ENCODE peak calls at places on chromosome 2, in ten cellular contexts. One of them, this sample, is unnamed.

GRCh38 chr2:187383043-187383800 is 64.8 kb downstream of the CALCRL start:
- DNase-seq in cardiac fibroblast: peak
- DNase-seq in GM12864: no peak
- DNase-seq in left lung: no peak
- DNase-seq in psoas muscle: no peak
- DNase-seq in CD4-positive, alpha-beta T cell: no peak
- DNase-seq in suprapubic skin: no peak
- DNase-seq in B cell: no peak
- DNase-seq in RWPE2: no peak
- DNase-seq in brain microvascular endothelial cell: peak
- DNase-seq in this sample: no peak

GRCh38 chr2:127859712-127860085 is 1.7 kb upstream of the POLR2D start:
- DNase-seq in cardiac fibroblast: no peak
- DNase-seq in GM12864: no peak
- DNase-seq in left lung: peak
- DNase-seq in psoas muscle: no peak
- DNase-seq in CD4-positive, alpha-beta T cell: peak
- DNase-seq in suprapubic skin: no peak
- DNase-seq in B cell: peak
- DNase-seq in RWPE2: peak
- DNase-seq in brain microvascular endothelial cell: no peak
- DNase-seq in this sample: no peak

GRCh38 chr2:8615252-8616083 is 66.4 kb upstream of the ID2 start:
- DNase-seq in cardiac fibroblast: no peak
- DNase-seq in GM12864: no peak
- DNase-seq in left lung: no peak
- DNase-seq in psoas muscle: no peak
- DNase-seq in CD4-positive, alpha-beta T cell: no peak
- DNase-seq in suprapubic skin: peak
- DNase-seq in B cell: no peak
- DNase-seq in RWPE2: no peak
- DNase-seq in brain microvascular endothelial cell: no peak
- DNase-seq in this sample: peak

GRCh38 chr2:217993817-217994459 is 8.9 kb downstream of the TNS1 start:
- DNase-seq in cardiac fibroblast: peak
- DNase-seq in GM12864: no peak
- DNase-seq in left lung: no peak
- DNase-seq in psoas muscle: peak
- DNase-seq in CD4-positive, alpha-beta T cell: peak
- DNase-seq in suprapubic skin: peak
- DNase-seq in B cell: no peak
- DNase-seq in RWPE2: no peak
- DNase-seq in brain microvascular endothelial cell: peak
- DNase-seq in this sample: no peak

GRCh38 chr2:171592026-171592555 is 69.8 kb downstream of the CYBRD1 start:
- DNase-seq in cardiac fibroblast: no peak
- DNase-seq in GM12864: no peak
- DNase-seq in left lung: no peak
- DNase-seq in psoas muscle: no peak
- DNase-seq in CD4-positive, alpha-beta T cell: no peak
- DNase-seq in suprapubic skin: no peak
- DNase-seq in B cell: no peak
- DNase-seq in RWPE2: no peak
- DNase-seq in brain microvascular endothelial cell: no peak
- DNase-seq in this sample: no peak

GRCh38 chr2:105909215-105909614 is 164.5 kb downstream of the NCK2 start:
- DNase-seq in cardiac fibroblast: no peak
- DNase-seq in GM12864: no peak
- DNase-seq in left lung: no peak
- DNase-seq in psoas muscle: no peak
- DNase-seq in CD4-positive, alpha-beta T cell: no peak
- DNase-seq in suprapubic skin: no peak
- DNase-seq in B cell: no peak
- DNase-seq in RWPE2: no peak
- DNase-seq in brain microvascular endothelial cell: no peak
- DNase-seq in this sample: no peak

GRCh38 chr2:38499921-38500634 is 102.7 kb downstream of the HNRNPLL start:
- DNase-seq in cardiac fibroblast: no peak
- DNase-seq in GM12864: no peak
- DNase-seq in left lung: peak
- DNase-seq in psoas muscle: no peak
- DNase-seq in CD4-positive, alpha-beta T cell: no peak
- DNase-seq in suprapubic skin: no peak
- DNase-seq in B cell: no peak
- DNase-seq in RWPE2: no peak
- DNase-seq in brain microvascular endothelial cell: no peak
- DNase-seq in this sample: no peak

GRCh38 chr2:37880546-37880945 is 44.5 kb upstream of the RMDN2 start:
- DNase-seq in cardiac fibroblast: no peak
- DNase-seq in GM12864: no peak
- DNase-seq in left lung: no peak
- DNase-seq in psoas muscle: no peak
- DNase-seq in CD4-positive, alpha-beta T cell: no peak
- DNase-seq in suprapubic skin: no peak
- DNase-seq in B cell: no peak
- DNase-seq in RWPE2: no peak
- DNase-seq in brain microvascular endothelial cell: no peak
- DNase-seq in this sample: no peak

DNA sequence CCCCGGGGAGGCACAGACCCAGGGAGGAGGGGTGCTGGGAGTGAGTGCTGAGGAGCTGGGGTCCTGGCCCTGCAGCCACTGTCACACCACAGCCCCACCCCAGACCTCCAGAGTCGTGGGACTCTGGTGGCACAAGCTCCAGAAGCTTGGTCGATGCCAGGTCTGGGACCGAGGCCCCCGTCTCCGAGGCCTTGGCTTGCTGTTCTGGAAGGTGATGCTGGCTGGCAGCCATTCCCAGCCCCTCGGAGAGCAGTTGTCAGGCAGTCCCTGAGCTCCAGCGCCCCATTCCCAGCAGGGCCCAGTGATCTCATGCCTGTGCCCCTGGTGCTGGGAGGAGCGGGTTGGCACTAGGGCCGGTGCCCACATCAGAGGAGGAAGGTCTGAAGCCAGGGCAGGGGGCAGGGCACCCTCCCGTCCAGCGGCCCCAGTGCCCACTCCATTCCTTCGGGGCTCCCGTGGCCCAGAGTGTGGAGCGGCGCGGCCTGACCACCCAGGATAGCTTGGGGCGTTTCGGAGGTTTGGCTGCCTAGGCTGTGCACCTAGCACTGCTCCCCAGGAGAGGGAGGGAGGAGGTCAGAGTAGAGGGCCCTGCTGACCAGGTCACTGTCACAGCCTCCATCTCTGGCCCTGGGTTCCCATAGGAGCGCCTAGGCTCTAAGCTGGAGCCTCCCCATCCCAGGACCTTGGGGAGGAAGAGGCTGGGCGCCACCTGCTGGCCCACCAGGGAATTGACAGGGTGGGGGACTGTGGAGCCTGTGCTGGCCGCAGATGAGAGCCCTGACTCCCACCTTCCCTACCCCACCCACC is 16.8 kb upstream of the ALPI start:
- DNase-seq in cardiac fibroblast: peak
- DNase-seq in GM12864: no peak
- DNase-seq in left lung: no peak
- DNase-seq in psoas muscle: peak
- DNase-seq in CD4-positive, alpha-beta T cell: peak
- DNase-seq in suprapubic skin: peak
- DNase-seq in B cell: no peak
- DNase-seq in RWPE2: peak
- DNase-seq in brain microvascular endothelial cell: no peak
- DNase-seq in this sample: no peak
- TF ChIP-seq CTCF in cardiac fibroblast: peak
- TF ChIP-seq CTCF in GM12864: peak
- TF ChIP-seq CTCF in left lung: peak
- TF ChIP-seq CTCF in psoas muscle: peak
- TF ChIP-seq CTCF in CD4-positive, alpha-beta T cell: peak
- TF ChIP-seq CTCF in suprapubic skin: no peak
- TF ChIP-seq CTCF in B cell: peak
- TF ChIP-seq CTCF in RWPE2: peak
- TF ChIP-seq CTCF in brain microvascular endothelial cell: no peak
- TF ChIP-seq CTCF in this sample: peak

GRCh38 chr2:150520887-150521664 is 33.6 kb upstream of the RND3 start:
- DNase-seq in cardiac fibroblast: peak
- DNase-seq in GM12864: no peak
- DNase-seq in left lung: no peak
- DNase-seq in psoas muscle: no peak
- DNase-seq in CD4-positive, alpha-beta T cell: no peak
- DNase-seq in suprapubic skin: no peak
- DNase-seq in B cell: no peak
- DNase-seq in RWPE2: no peak
- DNase-seq in brain microvascular endothelial cell: peak
- DNase-seq in this sample: no peak
- TF ChIP-seq CTCF in cardiac fibroblast: no peak
- TF ChIP-seq CTCF in GM12864: no peak
- TF ChIP-seq CTCF in left lung: no peak
- TF ChIP-seq CTCF in psoas muscle: no peak
- TF ChIP-seq CTCF in CD4-positive, alpha-beta T cell: no peak
- TF ChIP-seq CTCF in suprapubic skin: no peak
- TF ChIP-seq CTCF in B cell: no peak
- TF ChIP-seq CTCF in RWPE2: no peak
- TF ChIP-seq CTCF in brain microvascular endothelial cell: no peak
- TF ChIP-seq CTCF in this sample: no peak

GRCh38 chr2:43170733-43171101 is 55.7 kb downstream of the ZFP36L2 start:
- DNase-seq in cardiac fibroblast: no peak
- DNase-seq in GM12864: no peak
- DNase-seq in left lung: no peak
- DNase-seq in psoas muscle: no peak
- DNase-seq in CD4-positive, alpha-beta T cell: no peak
- DNase-seq in suprapubic skin: no peak
- DNase-seq in B cell: no peak
- DNase-seq in RWPE2: no peak
- DNase-seq in brain microvascular endothelial cell: no peak
- DNase-seq in this sample: no peak

GRCh38 chr2:43168016-43168369 is 58.4 kb downstream of the ZFP36L2 start:
- DNase-seq in cardiac fibroblast: no peak
- DNase-seq in GM12864: no peak
- DNase-seq in left lung: no peak
- DNase-seq in psoas muscle: no peak
- DNase-seq in CD4-positive, alpha-beta T cell: no peak
- DNase-seq in suprapubic skin: no peak
- DNase-seq in B cell: no peak
- DNase-seq in RWPE2: no peak
- DNase-seq in brain microvascular endothelial cell: no peak
- DNase-seq in this sample: no peak

GRCh38 chr2:43171789-43172188 is 54.6 kb downstream of the ZFP36L2 start:
- DNase-seq in cardiac fibroblast: peak
- DNase-seq in GM12864: no peak
- DNase-seq in left lung: no peak
- DNase-seq in psoas muscle: no peak
- DNase-seq in CD4-positive, alpha-beta T cell: no peak
- DNase-seq in suprapubic skin: no peak
- DNase-seq in B cell: peak
- DNase-seq in RWPE2: no peak
- DNase-seq in brain microvascular endothelial cell: peak
- DNase-seq in this sample: no peak

GRCh38 chr2:43169987-43170732 is 56.2 kb downstream of the ZFP36L2 start:
- DNase-seq in cardiac fibroblast: no peak
- DNase-seq in GM12864: no peak
- DNase-seq in left lung: no peak
- DNase-seq in psoas muscle: peak
- DNase-seq in CD4-positive, alpha-beta T cell: peak
- DNase-seq in suprapubic skin: no peak
- DNase-seq in B cell: peak
- DNase-seq in RWPE2: no peak
- DNase-seq in brain microvascular endothelial cell: no peak
- DNase-seq in this sample: no peak

DNA sequence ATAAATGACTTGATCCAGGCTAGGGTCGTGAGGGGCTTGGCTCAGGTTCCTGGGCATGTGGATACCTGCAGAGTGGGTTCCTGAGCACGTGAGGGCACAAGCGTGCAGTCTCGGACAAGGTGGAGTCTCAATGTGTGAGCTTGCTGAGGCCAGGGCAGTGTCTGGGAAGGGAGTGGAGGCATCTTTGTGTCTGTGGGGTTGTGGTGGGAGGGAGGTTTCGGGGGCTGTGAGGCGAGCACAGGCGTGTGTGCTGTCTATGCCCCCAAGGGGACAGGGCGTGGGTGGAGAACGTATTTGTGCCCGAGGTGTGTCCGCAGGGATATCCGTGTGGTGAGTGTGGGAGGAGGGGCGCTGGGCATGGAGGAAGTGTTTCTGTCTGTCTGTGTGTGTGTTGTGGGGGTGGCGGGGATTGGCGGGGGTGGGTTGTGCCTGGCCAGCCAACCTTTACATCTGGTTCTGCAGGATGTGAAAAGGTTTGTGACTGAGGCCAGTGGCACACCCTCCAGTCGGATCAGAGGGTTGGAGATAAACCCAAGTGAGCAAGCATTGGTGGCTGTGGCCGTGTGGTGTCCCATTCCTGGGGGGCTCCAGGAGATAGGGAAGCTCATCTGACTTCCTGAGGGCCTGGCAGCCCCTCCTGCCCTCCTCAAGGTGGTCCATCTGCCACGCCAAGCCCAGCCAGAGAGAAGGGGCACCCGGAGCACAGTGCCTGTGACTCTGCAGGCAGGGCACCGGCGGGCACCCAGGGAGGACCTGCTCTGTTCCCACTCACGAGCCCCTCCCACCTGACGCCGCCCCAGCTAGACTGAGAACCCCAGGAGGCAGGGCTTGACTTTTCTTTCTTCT is 57.1 kb downstream of the ZFP36L2 start:
- DNase-seq in cardiac fibroblast: no peak
- DNase-seq in GM12864: peak
- DNase-seq in left lung: peak
- DNase-seq in psoas muscle: no peak
- DNase-seq in CD4-positive, alpha-beta T cell: peak
- DNase-seq in suprapubic skin: peak
- DNase-seq in B cell: peak
- DNase-seq in RWPE2: no peak
- DNase-seq in brain microvascular endothelial cell: no peak
- DNase-seq in this sample: no peak
- TF ChIP-seq CTCF in cardiac fibroblast: no peak
- TF ChIP-seq CTCF in GM12864: peak
- TF ChIP-seq CTCF in left lung: no peak
- TF ChIP-seq CTCF in psoas muscle: no peak
- TF ChIP-seq CTCF in CD4-positive, alpha-beta T cell: no peak
- TF ChIP-seq CTCF in suprapubic skin: no peak
- TF ChIP-seq CTCF in B cell: no peak
- TF ChIP-seq CTCF in RWPE2: no peak
- TF ChIP-seq CTCF in brain microvascular endothelial cell: no peak
- TF ChIP-seq CTCF in this sample: no peak

GRCh38 chr2:49254401-49254800 is 100.1 kb upstream of the FSHR start:
- DNase-seq in cardiac fibroblast: no peak
- DNase-seq in GM12864: no peak
- DNase-seq in left lung: no peak
- DNase-seq in psoas muscle: no peak
- DNase-seq in CD4-positive, alpha-beta T cell: no peak
- DNase-seq in suprapubic skin: no peak
- DNase-seq in B cell: no peak
- DNase-seq in RWPE2: no peak
- DNase-seq in brain microvascular endothelial cell: no peak
- DNase-seq in this sample: no peak

GRCh38 chr2:49251251-49251650 is 96.9 kb upstream of the FSHR start:
- DNase-seq in cardiac fibroblast: no peak
- DNase-seq in GM12864: no peak
- DNase-seq in left lung: no peak
- DNase-seq in psoas muscle: no peak
- DNase-seq in CD4-positive, alpha-beta T cell: no peak
- DNase-seq in suprapubic skin: no peak
- DNase-seq in B cell: no peak
- DNase-seq in RWPE2: no peak
- DNase-seq in brain microvascular endothelial cell: no peak
- DNase-seq in this sample: no peak

GRCh38 chr2:49259926-49260325 is 105.6 kb upstream of the FSHR start:
- DNase-seq in cardiac fibroblast: no peak
- DNase-seq in GM12864: no peak
- DNase-seq in left lung: no peak
- DNase-seq in psoas muscle: no peak
- DNase-seq in CD4-positive, alpha-beta T cell: no peak
- DNase-seq in suprapubic skin: no peak
- DNase-seq in B cell: no peak
- DNase-seq in RWPE2: no peak
- DNase-seq in brain microvascular endothelial cell: no peak
- DNase-seq in this sample: no peak

GRCh38 chr2:49251766-49252165 is 97.5 kb upstream of the FSHR start:
- DNase-seq in cardiac fibroblast: peak
- DNase-seq in GM12864: no peak
- DNase-seq in left lung: no peak
- DNase-seq in psoas muscle: no peak
- DNase-seq in CD4-positive, alpha-beta T cell: no peak
- DNase-seq in suprapubic skin: no peak
- DNase-seq in B cell: no peak
- DNase-seq in RWPE2: no peak
- DNase-seq in brain microvascular endothelial cell: peak
- DNase-seq in this sample: no peak

GRCh38 chr2:49255325-49256023 is 101.2 kb upstream of the FSHR start:
- DNase-seq in cardiac fibroblast: peak
- DNase-seq in GM12864: no peak
- DNase-seq in left lung: no peak
- DNase-seq in psoas muscle: no peak
- DNase-seq in CD4-positive, alpha-beta T cell: no peak
- DNase-seq in suprapubic skin: no peak
- DNase-seq in B cell: no peak
- DNase-seq in RWPE2: no peak
- DNase-seq in brain microvascular endothelial cell: no peak
- DNase-seq in this sample: no peak
- TF ChIP-seq CTCF in cardiac fibroblast: peak
- TF ChIP-seq CTCF in GM12864: no peak
- TF ChIP-seq CTCF in left lung: no peak
- TF ChIP-seq CTCF in psoas muscle: no peak
- TF ChIP-seq CTCF in CD4-positive, alpha-beta T cell: no peak
- TF ChIP-seq CTCF in suprapubic skin: no peak
- TF ChIP-seq CTCF in B cell: no peak
- TF ChIP-seq CTCF in RWPE2: peak
- TF ChIP-seq CTCF in brain microvascular endothelial cell: no peak
- TF ChIP-seq CTCF in this sample: peak